ENCODE peak calls at places on chromosome 21, in ten cellular contexts. Z is brain microvascular endothelial cell, R is prostate gland, F is endodermal cell, H is progenitor cell of endocrine pancreas, L is heart left ventricle, J is mesothelial cell of epicardium, Y is colonic mucosa, V is neural crest cell, A is IMR-90. Q is an unnamed sample.

GRCh38 chr21:28974531-28975227 is 18.0 kb downstream of the LTN1 start:
- DNase-seq in Z (no peak), R (no peak), F (no peak), H (no peak), L (no peak), J (no peak), Y (no peak), V (no peak), A (no peak), Q (no peak)

GRCh38 chr21:17514124-17514481 is 1.3 kb downstream of the CXADR start:
- DNase-seq in Z (peak), R (peak), F (peak), H (no peak), L (no peak), J (no peak), Y (no peak), V (no peak), A (no peak), Q (no peak)

GRCh38 chr21:35325953-35326352 is 276.9 kb upstream of the RUNX1 start:
- DNase-seq in Z (no peak), R (no peak), F (no peak), H (no peak), L (no peak), J (no peak), Y (no peak), V (no peak), A (no peak), Q (no peak)

GRCh38 chr21:19507682-19508260 is 1104.2 kb upstream of the TMPRSS15 start:
- DNase-seq in Z (no peak), R (no peak), F (peak), H (no peak), L (no peak), J (no peak), Y (no peak), V (no peak), A (no peak), Q (no peak)

GRCh38 chr21:41280115-41280919 is 36.3 kb upstream of the FAM3B start:
- DNase-seq in Z (no peak), R (no peak), F (no peak), H (no peak), L (no peak), J (no peak), Y (no peak), V (no peak), A (peak), Q (no peak)

GRCh38 chr21:20737227-20737626 is 261.0 kb upstream of the NCAM2 start:
- DNase-seq in Z (no peak), R (no peak), F (no peak), H (no peak), L (no peak), J (no peak), Y (no peak), V (no peak), A (no peak), Q (no peak)

GRCh38 chr21:29221259-29221744 is 77.4 kb upstream of the BACH1 start:
- DNase-seq in Z (peak), R (no peak), F (no peak), H (no peak), L (no peak), J (no peak), Y (no peak), V (no peak), A (peak), Q (no peak)

GRCh38 chr21:42112223-42112622 is 41.1 kb downstream of the UMODL1 start:
- DNase-seq in Z (no peak), R (no peak), F (no peak), H (no peak), L (no peak), J (no peak), Y (no peak), V (no peak), A (no peak), Q (no peak)

GRCh38 chr21:46253610-46254124 is 25.1 kb upstream of the LSS start:
- DNase-seq in Z (no peak), R (no peak), F (no peak), H (no peak), L (no peak), J (no peak), Y (no peak), V (no peak), A (peak), Q (no peak)

DNA sequence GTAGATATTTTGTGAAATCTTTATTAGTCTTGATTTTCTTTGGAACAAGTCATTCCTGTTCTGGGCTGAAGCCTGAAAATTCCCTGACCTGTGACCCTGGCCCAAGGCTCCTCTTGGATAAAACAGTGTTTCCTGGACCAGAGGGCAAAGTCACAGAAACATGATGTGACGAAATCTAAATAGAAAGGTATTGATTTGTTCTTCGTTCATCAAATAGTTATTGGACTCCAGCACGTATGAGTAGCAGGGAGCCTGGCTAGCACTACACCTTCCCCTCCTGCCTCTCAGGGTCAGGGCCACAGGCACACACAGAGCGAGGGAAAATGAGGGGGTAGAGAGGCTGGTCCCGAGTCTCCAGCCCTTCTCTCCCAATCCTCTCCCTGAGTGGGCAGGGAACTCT is 1.7 kb upstream of the CLDN14 start:
- DNase-seq in Z (no peak), R (no peak), F (no peak), H (no peak), L (no peak), J (no peak), Y (no peak), V (no peak), A (no peak), Q (no peak)
- TF ChIP-seq CTCF in Z (no peak), R (no peak), F (no peak), H (no peak), L (no peak), J (no peak), Y (no peak), V (no peak), A (no peak), Q (no peak)

GRCh38 chr21:45098867-45099266 is 24.5 kb downstream of the ADARB1 start:
- DNase-seq in Z (no peak), R (no peak), F (no peak), H (no peak), L (no peak), J (no peak), Y (no peak), V (no peak), A (no peak), Q (no peak)
- TF ChIP-seq CTCF in Z (peak), R (no peak), F (peak), H (peak), L (peak), J (no peak), Y (no peak), V (peak), A (peak), Q (no peak)

GRCh38 chr21:44261191-44261631 is 486 bp downstream of the DNMT3L start:
- DNase-seq in Z (no peak), R (no peak), F (peak), H (no peak), L (no peak), J (no peak), Y (no peak), V (no peak), A (no peak), Q (no peak)
- TF ChIP-seq CTCF in Z (no peak), R (no peak), F (no peak), H (no peak), L (no peak), J (no peak), Y (no peak), V (no peak), A (no peak), Q (no peak)

GRCh38 chr21:33670076-33670475 is 27.8 kb downstream of the ITSN1 start:
- DNase-seq in Z (no peak), R (no peak), F (no peak), H (no peak), L (no peak), J (no peak), Y (no peak), V (no peak), A (peak), Q (no peak)

GRCh38 chr21:33664135-33664534 is 21.8 kb downstream of the ITSN1 start:
- DNase-seq in Z (no peak), R (no peak), F (no peak), H (no peak), L (no peak), J (no peak), Y (no peak), V (no peak), A (no peak), Q (no peak)

GRCh38 chr21:33666153-33666552 is 23.9 kb downstream of the ITSN1 start:
- DNase-seq in Z (no peak), R (no peak), F (no peak), H (no peak), L (no peak), J (no peak), Y (no peak), V (no peak), A (peak), Q (no peak)

GRCh38 chr21:33668620-33669019 is 26.3 kb downstream of the ITSN1 start:
- DNase-seq in Z (no peak), R (no peak), F (no peak), H (no peak), L (no peak), J (no peak), Y (no peak), V (no peak), A (no peak), Q (no peak)

GRCh38 chr21:33668180-33668579 is 25.9 kb downstream of the ITSN1 start:
- DNase-seq in Z (peak), R (no peak), F (no peak), H (no peak), L (no peak), J (no peak), Y (no peak), V (no peak), A (peak), Q (no peak)
- TF ChIP-seq CTCF in Z (no peak), R (no peak), F (no peak), H (no peak), L (no peak), J (no peak), Y (no peak), V (no peak), A (no peak), Q (no peak)

DNA sequence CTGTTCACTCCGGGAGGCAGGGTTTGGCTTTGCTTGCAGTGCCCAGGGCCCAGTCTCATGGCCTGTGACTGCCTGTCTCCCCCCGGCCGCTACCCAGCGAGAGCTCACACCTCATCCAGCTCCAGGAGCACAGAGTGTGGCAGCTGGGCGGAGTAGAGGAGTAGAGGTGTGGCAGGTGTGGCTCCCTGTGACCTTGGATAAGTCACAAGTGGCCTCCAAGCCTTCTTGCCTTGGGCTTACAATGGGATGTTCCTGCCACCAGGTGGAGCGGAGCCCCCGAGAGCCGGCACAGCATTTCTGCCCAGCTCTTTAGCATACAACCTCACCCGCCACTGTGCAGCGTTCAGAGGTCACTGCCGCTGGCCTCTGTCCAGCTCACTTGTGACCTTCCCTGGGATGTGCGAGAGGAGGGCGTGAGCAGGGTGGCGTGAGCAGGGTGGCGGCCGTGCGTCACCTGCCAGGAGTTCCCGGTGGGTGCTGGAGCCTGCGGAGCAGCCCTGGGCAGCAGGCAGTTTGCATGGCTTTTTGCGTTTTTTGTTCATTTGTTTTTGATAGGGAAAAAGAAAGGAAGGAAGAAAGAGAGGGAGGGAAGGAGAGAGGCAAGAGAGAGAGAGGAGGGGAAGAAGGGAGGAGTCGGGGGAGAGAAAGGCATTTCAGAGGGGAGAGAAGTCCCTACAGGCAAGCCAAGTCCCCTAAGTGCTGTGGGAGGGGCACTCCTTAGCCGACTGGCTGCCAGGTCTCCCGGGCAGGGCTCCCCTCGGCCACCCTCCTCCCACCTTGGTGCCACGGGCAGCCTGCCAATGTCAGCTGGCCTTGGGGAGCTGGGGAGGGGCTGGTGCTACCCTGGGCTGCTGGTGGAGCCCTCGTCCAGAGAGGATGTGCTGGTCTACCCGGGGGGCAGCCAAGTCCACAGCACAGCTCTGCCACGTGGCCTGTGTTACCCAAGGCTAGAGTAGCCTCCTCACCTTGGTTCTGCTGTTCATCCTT is 42.6 kb downstream of the CRYAA start:
- DNase-seq in Z (no peak), R (peak), F (peak), H (peak), L (peak), J (peak), Y (peak), V (peak), A (no peak), Q (no peak)
- TF ChIP-seq CTCF in Z (peak), R (no peak), F (peak), H (peak), L (peak), J (no peak), Y (peak), V (peak), A (peak), Q (no peak)

GRCh38 chr21:36422279-36423098 is 37.3 kb downstream of the CHAF1B start:
- DNase-seq in Z (peak), R (peak), F (peak), H (peak), L (peak), J (no peak), Y (peak), V (peak), A (peak), Q (no peak)
- TF ChIP-seq CTCF in Z (peak), R (peak), F (peak), H (peak), L (peak), J (peak), Y (peak), V (peak), A (peak), Q (no peak)

DNA sequence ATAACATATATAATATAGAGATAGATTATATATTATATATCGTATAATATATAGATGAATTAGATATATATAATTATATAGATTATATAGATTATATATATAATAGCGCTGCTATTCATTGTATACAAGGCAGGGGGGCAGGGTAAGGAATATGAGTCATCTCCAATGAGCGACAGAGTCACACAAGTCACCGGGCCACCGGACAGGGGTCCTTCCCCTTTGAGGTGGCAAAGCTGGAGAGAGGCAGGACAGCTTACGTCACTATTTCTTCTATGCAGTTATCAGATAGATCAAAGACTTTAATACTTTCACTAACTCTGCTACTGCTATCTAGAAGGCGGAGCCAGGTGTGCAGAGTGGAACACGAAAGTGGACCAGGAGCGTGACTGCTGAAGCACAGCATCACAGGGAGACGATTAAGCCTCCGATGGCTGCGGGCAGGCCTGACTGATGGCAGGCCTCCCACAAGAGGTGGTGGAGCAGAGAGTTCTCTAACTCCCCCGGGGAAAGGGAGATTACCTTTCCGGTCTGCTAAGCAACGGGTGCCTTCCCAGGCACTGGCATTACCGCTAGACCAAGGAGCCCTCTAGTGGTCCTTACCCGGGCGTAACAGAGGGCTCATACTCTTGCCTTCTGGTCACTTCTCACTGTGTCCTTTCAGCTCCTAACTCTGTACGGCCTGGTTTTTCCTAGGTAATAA is 2154.7 kb downstream of the MRPL39 start:
- DNase-seq in Z (no peak), R (no peak), F (peak), H (peak), L (no peak), J (no peak), Y (no peak), V (peak), A (no peak), Q (no peak)
- TF ChIP-seq CTCF in Z (no peak), R (no peak), F (peak), H (peak), L (no peak), J (no peak), Y (no peak), V (peak), A (no peak), Q (no peak)

GRCh38 chr21:40115775-40116174 is 248.5 kb downstream of the PCP4 start:
- DNase-seq in Z (no peak), R (no peak), F (no peak), H (no peak), L (no peak), J (no peak), Y (no peak), V (no peak), A (no peak), Q (no peak)

GRCh38 chr21:40118527-40118926 is 251.3 kb downstream of the PCP4 start:
- DNase-seq in Z (no peak), R (no peak), F (no peak), H (no peak), L (no peak), J (no peak), Y (no peak), V (no peak), A (no peak), Q (no peak)

GRCh38 chr21:40117236-40117635 is 250.0 kb downstream of the PCP4 start:
- DNase-seq in Z (no peak), R (no peak), F (no peak), H (no peak), L (no peak), J (no peak), Y (no peak), V (no peak), A (no peak), Q (no peak)

GRCh38 chr21:40120944-40121575 is 253.8 kb downstream of the PCP4 start:
- DNase-seq in Z (no peak), R (no peak), F (no peak), H (no peak), L (no peak), J (no peak), Y (no peak), V (no peak), A (peak), Q (no peak)
- TF ChIP-seq CTCF in Z (peak), R (peak), F (peak), H (peak), L (peak), J (peak), Y (peak), V (peak), A (peak), Q (no peak)

DNA sequence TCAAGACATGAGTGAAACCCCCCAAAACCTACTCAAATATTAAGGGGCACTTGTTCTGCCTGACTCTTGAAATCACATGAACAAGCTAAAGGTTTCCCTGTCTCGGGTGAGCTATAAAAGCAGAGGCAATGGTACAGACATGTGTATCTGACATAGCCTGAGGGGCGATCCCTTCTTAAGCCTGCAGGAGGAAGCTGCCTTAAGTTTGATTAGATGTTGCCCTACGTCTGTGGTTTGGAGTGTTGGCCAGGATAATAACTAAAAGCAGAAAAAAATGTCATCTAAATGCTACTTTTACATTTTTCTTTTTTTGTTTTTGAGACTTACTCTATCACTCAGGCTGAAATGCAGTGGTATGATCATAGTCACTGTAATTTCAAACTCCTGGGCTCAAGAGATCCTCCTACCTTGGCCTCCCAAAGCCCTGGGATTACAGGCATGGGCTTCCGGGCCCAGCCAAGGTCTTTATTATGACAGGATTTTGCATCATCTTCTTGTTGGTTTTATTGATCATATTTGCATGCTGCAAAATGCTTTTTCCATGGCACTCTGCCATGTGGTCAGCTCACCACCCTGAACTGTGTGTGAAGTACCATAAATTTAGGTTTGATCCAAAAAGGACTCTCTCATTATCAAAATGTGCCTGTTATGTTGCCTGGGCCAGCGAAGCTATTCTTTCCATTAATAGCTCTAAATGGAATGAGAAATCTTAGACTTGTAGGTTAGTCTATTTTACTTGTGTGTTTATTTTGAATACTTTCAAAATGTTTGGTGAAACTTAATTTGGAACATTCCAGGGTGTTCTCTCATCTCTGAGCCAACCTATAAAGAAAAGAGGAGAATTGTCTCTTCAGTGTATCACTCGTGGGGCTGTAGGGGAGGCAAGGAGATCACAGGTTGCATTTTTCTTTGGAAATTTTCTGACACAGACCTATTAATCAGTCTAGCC is 15.0 kb upstream of the HMGN1 start:
- DNase-seq in Z (no peak), R (no peak), F (no peak), H (no peak), L (no peak), J (no peak), Y (no peak), V (no peak), A (peak), Q (no peak)
- TF ChIP-seq CTCF in Z (no peak), R (no peak), F (peak), H (no peak), L (no peak), J (no peak), Y (no peak), V (no peak), A (no peak), Q (no peak)

Q was measured in activated B cell treated with CpG ODN at 0.5 μM for 24 hours.